ENCODE peak calls at places on chromosomes 11 and 22, in nine cellular contexts. One of them, this sample, is unnamed.

GRCh38 chr11:106384429-106384828 is 307.0 kb downstream of the AASDHPPT start:
- DNase-seq in fibroblast of lung: no peak
- DNase-seq in fibroblast of pulmonary artery: no peak
- DNase-seq in uterus: no peak
- DNase-seq in mucosa of descending colon: no peak
- DNase-seq in GM10248: no peak
- DNase-seq in osteocyte: no peak
- DNase-seq in A549: no peak
- DNase-seq in Caco-2: no peak
- DNase-seq in this sample: no peak

GRCh38 chr11:77106321-77106720 is 3.7 kb downstream of the OMP start:
- DNase-seq in fibroblast of lung: no peak
- DNase-seq in fibroblast of pulmonary artery: no peak
- DNase-seq in uterus: no peak
- DNase-seq in mucosa of descending colon: peak
- DNase-seq in GM10248: no peak
- DNase-seq in osteocyte: no peak
- DNase-seq in A549: no peak
- DNase-seq in Caco-2: no peak
- DNase-seq in this sample: no peak

GRCh38 chr11:83682645-83682973 is 396.4 kb upstream of the CCDC90B start:
- DNase-seq in fibroblast of lung: no peak
- DNase-seq in fibroblast of pulmonary artery: no peak
- DNase-seq in uterus: no peak
- DNase-seq in mucosa of descending colon: no peak
- DNase-seq in GM10248: peak
- DNase-seq in osteocyte: no peak
- DNase-seq in A549: no peak
- DNase-seq in Caco-2: peak
- DNase-seq in this sample: no peak

GRCh38 chr11:91299980-91300379 is 924.6 kb upstream of the FAT3 start:
- DNase-seq in fibroblast of lung: peak
- DNase-seq in fibroblast of pulmonary artery: peak
- DNase-seq in uterus: no peak
- DNase-seq in mucosa of descending colon: no peak
- DNase-seq in GM10248: peak
- DNase-seq in osteocyte: no peak
- DNase-seq in A549: no peak
- DNase-seq in Caco-2: no peak
- DNase-seq in this sample: no peak

GRCh38 chr11:131653244-131653643 is 282.8 kb downstream of the NTM start:
- DNase-seq in fibroblast of lung: no peak
- DNase-seq in fibroblast of pulmonary artery: no peak
- DNase-seq in uterus: no peak
- DNase-seq in mucosa of descending colon: no peak
- DNase-seq in GM10248: no peak
- DNase-seq in osteocyte: no peak
- DNase-seq in A549: no peak
- DNase-seq in Caco-2: no peak
- DNase-seq in this sample: no peak

GRCh38 chr22:49838771-49839717 is 11.4 kb upstream of the BRD1 start:
- DNase-seq in fibroblast of lung: no peak
- DNase-seq in fibroblast of pulmonary artery: no peak
- DNase-seq in uterus: no peak
- DNase-seq in mucosa of descending colon: peak
- DNase-seq in GM10248: peak
- DNase-seq in osteocyte: no peak
- DNase-seq in A549: no peak
- DNase-seq in Caco-2: no peak
- DNase-seq in this sample: no peak

GRCh38 chr11:61004037-61004641 is 32.7 kb downstream of the CD6 start:
- DNase-seq in fibroblast of lung: peak
- DNase-seq in fibroblast of pulmonary artery: peak
- DNase-seq in uterus: no peak
- DNase-seq in mucosa of descending colon: no peak
- DNase-seq in GM10248: no peak
- DNase-seq in osteocyte: no peak
- DNase-seq in A549: no peak
- DNase-seq in Caco-2: no peak
- DNase-seq in this sample: no peak

GRCh38 chr22:24330636-24331035 is 60.0 kb downstream of the SPECC1L start:
- DNase-seq in fibroblast of lung: no peak
- DNase-seq in fibroblast of pulmonary artery: peak
- DNase-seq in uterus: no peak
- DNase-seq in mucosa of descending colon: no peak
- DNase-seq in GM10248: no peak
- DNase-seq in osteocyte: no peak
- DNase-seq in A549: no peak
- DNase-seq in Caco-2: no peak
- DNase-seq in this sample: no peak

GRCh38 chr11:132604446-132604845 is 927.9 kb downstream of the OPCML start:
- DNase-seq in fibroblast of lung: peak
- DNase-seq in fibroblast of pulmonary artery: peak
- DNase-seq in uterus: no peak
- DNase-seq in mucosa of descending colon: no peak
- DNase-seq in GM10248: no peak
- DNase-seq in osteocyte: no peak
- DNase-seq in A549: no peak
- DNase-seq in Caco-2: no peak
- DNase-seq in this sample: no peak

GRCh38 chr11:19740586-19740985 is 27.9 kb downstream of the NAV2 start:
- DNase-seq in fibroblast of lung: no peak
- DNase-seq in fibroblast of pulmonary artery: no peak
- DNase-seq in uterus: no peak
- DNase-seq in mucosa of descending colon: no peak
- DNase-seq in GM10248: no peak
- DNase-seq in osteocyte: no peak
- DNase-seq in A549: no peak
- DNase-seq in Caco-2: no peak
- DNase-seq in this sample: no peak

GRCh38 chr11:41309111-41309522 is 150.3 kb downstream of the LRRC4C start:
- DNase-seq in fibroblast of lung: no peak
- DNase-seq in fibroblast of pulmonary artery: no peak
- DNase-seq in uterus: no peak
- DNase-seq in mucosa of descending colon: no peak
- DNase-seq in GM10248: peak
- DNase-seq in osteocyte: no peak
- DNase-seq in A549: no peak
- DNase-seq in Caco-2: no peak
- DNase-seq in this sample: no peak

GRCh38 chr11:47325271-47326041 is 27.0 kb downstream of the MYBPC3 start:
- DNase-seq in fibroblast of lung: no peak
- DNase-seq in fibroblast of pulmonary artery: no peak
- DNase-seq in uterus: no peak
- DNase-seq in mucosa of descending colon: peak
- DNase-seq in GM10248: no peak
- DNase-seq in osteocyte: no peak
- DNase-seq in A549: no peak
- DNase-seq in Caco-2: no peak
- DNase-seq in this sample: no peak

GRCh38 chr11:75667268-75667830 is 1.5 kb downstream of the MAP6 start:
- DNase-seq in fibroblast of lung: no peak
- DNase-seq in fibroblast of pulmonary artery: peak
- DNase-seq in uterus: no peak
- DNase-seq in mucosa of descending colon: peak
- DNase-seq in GM10248: peak
- DNase-seq in osteocyte: peak
- DNase-seq in A549: peak
- DNase-seq in Caco-2: peak
- DNase-seq in this sample: no peak
- TF ChIP-seq CTCF in fibroblast of lung: no peak
- TF ChIP-seq CTCF in fibroblast of pulmonary artery: no peak
- TF ChIP-seq CTCF in uterus: peak
- TF ChIP-seq CTCF in mucosa of descending colon: no peak
- TF ChIP-seq CTCF in GM10248: no peak
- TF ChIP-seq CTCF in osteocyte: no peak
- TF ChIP-seq CTCF in A549: peak
- TF ChIP-seq CTCF in Caco-2: peak
- TF ChIP-seq CTCF in this sample: peak

DNA sequence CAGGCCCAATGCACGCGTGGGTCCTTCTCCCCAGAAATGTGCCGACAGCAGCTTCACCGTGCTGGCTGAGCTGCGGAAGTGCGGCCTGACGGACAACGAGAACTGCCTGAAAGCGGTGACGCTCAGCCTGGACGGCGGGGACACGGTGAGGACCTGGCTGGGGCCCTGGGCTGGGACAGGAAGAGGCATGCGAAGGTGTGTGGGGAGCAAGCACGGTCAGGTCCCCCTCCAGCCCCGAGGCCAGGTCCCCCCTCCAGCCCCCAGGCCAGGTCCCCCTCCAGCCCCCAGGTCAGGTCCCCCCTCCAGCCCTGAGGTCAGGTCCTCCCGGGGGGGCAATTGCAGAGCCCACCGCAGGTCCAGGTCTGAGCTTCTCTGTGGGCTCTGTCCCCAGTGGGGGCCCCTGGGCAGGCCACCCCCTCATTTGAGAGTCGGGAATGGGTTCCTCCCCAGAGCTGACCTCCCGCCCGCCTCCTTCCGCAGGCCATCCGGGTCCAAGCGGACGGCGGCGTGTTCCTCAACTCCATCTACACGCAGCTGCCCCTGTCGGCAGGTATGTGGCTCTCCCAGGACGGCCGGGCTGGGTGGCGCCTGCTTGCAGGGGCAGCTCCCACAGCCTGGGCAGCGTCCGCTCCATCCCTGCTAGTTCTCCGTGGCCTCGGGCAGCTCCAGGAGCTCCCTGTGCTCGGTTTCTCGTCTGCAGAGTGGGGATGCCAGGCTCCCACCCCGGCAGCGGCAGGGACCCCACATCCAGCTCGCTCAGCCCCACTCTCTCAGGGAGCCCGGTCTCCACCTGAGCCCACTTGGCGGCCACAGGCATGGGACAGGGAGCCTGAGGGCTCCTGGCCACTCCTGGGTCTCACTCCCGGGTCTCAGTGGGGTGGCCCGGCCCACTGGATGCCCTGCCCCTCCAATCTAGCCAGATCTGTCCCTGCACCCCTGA is 7.9 kb downstream of the MUC5B start:
- DNase-seq in fibroblast of lung: no peak
- DNase-seq in fibroblast of pulmonary artery: no peak
- DNase-seq in uterus: no peak
- DNase-seq in mucosa of descending colon: peak
- DNase-seq in GM10248: no peak
- DNase-seq in osteocyte: no peak
- DNase-seq in A549: no peak
- DNase-seq in Caco-2: peak
- DNase-seq in this sample: peak
- TF ChIP-seq CTCF in fibroblast of lung: no peak
- TF ChIP-seq CTCF in fibroblast of pulmonary artery: no peak
- TF ChIP-seq CTCF in uterus: no peak
- TF ChIP-seq CTCF in mucosa of descending colon: no peak
- TF ChIP-seq CTCF in GM10248: no peak
- TF ChIP-seq CTCF in osteocyte: no peak
- TF ChIP-seq CTCF in A549: no peak
- TF ChIP-seq CTCF in Caco-2: peak
- TF ChIP-seq CTCF in this sample: no peak

DNA sequence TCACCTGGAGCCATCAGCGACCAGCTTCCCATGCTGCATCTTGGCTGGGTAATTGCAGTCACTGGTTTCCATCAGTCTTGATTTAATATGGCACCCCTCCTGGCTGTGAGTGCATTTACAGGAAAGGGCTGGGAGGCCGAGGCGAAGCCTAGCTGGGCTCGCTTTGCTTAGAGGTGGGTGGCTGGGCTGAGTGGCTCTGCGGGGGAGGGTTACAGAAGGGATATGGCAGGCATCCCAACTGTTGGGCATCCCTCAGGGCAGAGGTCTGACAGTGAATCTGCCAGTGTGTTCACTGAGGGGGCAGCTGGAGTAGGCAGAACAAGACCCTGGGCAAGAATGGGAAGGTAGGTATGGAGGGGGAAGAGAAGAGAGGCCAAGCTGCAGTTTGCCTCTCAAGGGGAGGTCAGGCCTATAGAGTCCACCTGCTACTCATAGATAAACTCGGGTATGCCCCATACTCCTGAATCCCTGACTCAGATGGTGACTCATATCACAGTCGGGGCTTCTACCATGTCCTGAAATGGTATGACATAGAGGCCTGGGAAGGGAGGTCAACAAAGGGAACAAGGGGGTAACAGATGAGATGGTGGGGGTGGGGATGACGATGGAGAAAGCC is 77.5 kb upstream of the PHOX2A start:
- DNase-seq in fibroblast of lung: peak
- DNase-seq in fibroblast of pulmonary artery: peak
- DNase-seq in uterus: no peak
- DNase-seq in mucosa of descending colon: no peak
- DNase-seq in GM10248: no peak
- DNase-seq in osteocyte: no peak
- DNase-seq in A549: peak
- DNase-seq in Caco-2: no peak
- DNase-seq in this sample: no peak
- TF ChIP-seq CTCF in fibroblast of lung: no peak
- TF ChIP-seq CTCF in fibroblast of pulmonary artery: no peak
- TF ChIP-seq CTCF in uterus: no peak
- TF ChIP-seq CTCF in mucosa of descending colon: no peak
- TF ChIP-seq CTCF in GM10248: no peak
- TF ChIP-seq CTCF in osteocyte: no peak
- TF ChIP-seq CTCF in A549: no peak
- TF ChIP-seq CTCF in Caco-2: no peak
- TF ChIP-seq CTCF in this sample: no peak

DNA sequence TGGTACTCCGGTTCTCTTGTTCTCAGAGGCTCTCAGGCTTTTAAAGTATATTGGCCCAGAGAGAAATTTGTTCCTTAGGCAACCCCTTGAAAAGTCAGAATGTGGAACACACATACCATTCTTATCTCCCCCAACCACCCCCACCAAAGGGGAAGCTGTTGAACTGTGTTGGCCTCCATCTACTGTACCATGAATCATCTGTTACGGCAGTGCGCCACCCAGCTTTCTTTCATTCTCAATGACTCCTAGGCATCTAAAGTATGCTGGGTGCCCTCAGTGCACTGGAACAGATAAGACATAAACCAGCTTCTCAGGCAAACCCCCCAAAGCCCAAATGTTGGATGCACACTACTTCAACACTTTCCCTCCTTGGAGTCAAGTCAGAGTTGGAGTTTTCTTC is 696.2 kb upstream of the TENM4 start:
- DNase-seq in fibroblast of lung: no peak
- DNase-seq in fibroblast of pulmonary artery: peak
- DNase-seq in uterus: no peak
- DNase-seq in mucosa of descending colon: peak
- DNase-seq in GM10248: no peak
- DNase-seq in osteocyte: no peak
- DNase-seq in A549: no peak
- DNase-seq in Caco-2: no peak
- DNase-seq in this sample: no peak
- TF ChIP-seq CTCF in fibroblast of lung: no peak
- TF ChIP-seq CTCF in fibroblast of pulmonary artery: no peak
- TF ChIP-seq CTCF in uterus: no peak
- TF ChIP-seq CTCF in mucosa of descending colon: no peak
- TF ChIP-seq CTCF in GM10248: no peak
- TF ChIP-seq CTCF in osteocyte: no peak
- TF ChIP-seq CTCF in A549: no peak
- TF ChIP-seq CTCF in Caco-2: no peak
- TF ChIP-seq CTCF in this sample: no peak

DNA sequence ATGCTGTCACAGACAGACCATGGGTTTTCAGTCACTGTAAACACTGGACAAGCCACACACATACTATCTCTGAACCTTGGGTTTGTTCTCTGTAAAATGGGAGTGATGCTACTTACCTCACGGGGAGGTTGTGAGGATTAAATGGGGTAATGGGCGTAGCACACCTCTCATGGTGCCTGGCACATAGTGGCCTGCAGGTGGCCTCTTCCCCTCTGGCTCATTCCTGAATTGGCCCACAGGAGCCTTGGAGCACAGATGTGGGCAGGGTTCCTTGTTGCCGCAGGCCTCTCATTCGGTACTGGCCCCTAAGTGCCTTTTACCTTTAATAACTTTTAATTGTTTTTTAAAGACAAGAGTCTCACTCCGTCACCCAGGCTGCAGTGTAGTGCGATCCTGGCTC is 11.7 kb downstream of the MICAL2 start:
- DNase-seq in fibroblast of lung: no peak
- DNase-seq in fibroblast of pulmonary artery: peak
- DNase-seq in uterus: no peak
- DNase-seq in mucosa of descending colon: no peak
- DNase-seq in GM10248: no peak
- DNase-seq in osteocyte: no peak
- DNase-seq in A549: peak
- DNase-seq in Caco-2: peak
- DNase-seq in this sample: no peak
- TF ChIP-seq CTCF in fibroblast of lung: peak
- TF ChIP-seq CTCF in fibroblast of pulmonary artery: peak
- TF ChIP-seq CTCF in uterus: peak
- TF ChIP-seq CTCF in mucosa of descending colon: no peak
- TF ChIP-seq CTCF in GM10248: peak
- TF ChIP-seq CTCF in osteocyte: peak
- TF ChIP-seq CTCF in A549: peak
- TF ChIP-seq CTCF in Caco-2: peak
- TF ChIP-seq CTCF in this sample: peak